ENCODE peak calls at places on chromosome 16, in five cellular contexts. W is left ventricle myocardium superior, C is heart right ventricle, J is B cell, O is psoas muscle. U is an unnamed sample.

GRCh38 chr16:27326738-27327585 is 13.2 kb downstream of the IL4R start:
- DNase-seq in O (peak), C (peak), J (no peak), W (peak), U (no peak)

GRCh38 chr16:13645525-13645924 is 274.4 kb upstream of the ERCC4 start:
- DNase-seq in O (no peak), W (no peak), J (no peak), C (no peak), U (no peak)

GRCh38 chr16:15482068-15482747 is 47.8 kb downstream of the BMERB1 start:
- DNase-seq in C (no peak), W (no peak), O (peak), J (no peak), U (no peak)

GRCh38 chr16:86101135-86101911 is 202.4 kb downstream of the IRF8 start:
- DNase-seq in O (no peak), W (no peak), J (no peak), C (no peak), U (no peak)

GRCh38 chr16:85151603-85152413 is 39.5 kb upstream of the CIBAR2 start:
- DNase-seq in O (peak), C (peak), J (no peak), W (peak), U (no peak)

GRCh38 chr16:82061861-82062525 is 26.9 kb downstream of the HSD17B2 start:
- DNase-seq in C (no peak), J (peak), O (no peak), W (no peak), U (no peak)

GRCh38 chr16:29820271-29820701 is at the start of gene MVP:
- DNase-seq in J (peak), O (peak), C (peak), W (peak), U (no peak)

GRCh38 chr16:72256398-72257048 is 84.6 kb upstream of the PMFBP1 start:
- DNase-seq in C (no peak), W (no peak), O (no peak), J (no peak), U (no peak)

GRCh38 chr16:2090819-2091721 is 43.3 kb downstream of the TSC2 start:
- DNase-seq in O (peak), C (peak), J (peak), W (peak), U (no peak)

GRCh38 chr16:3797904-3798811 is 80.8 kb upstream of the TRAP1 start:
- DNase-seq in O (no peak), J (no peak), W (no peak), C (no peak), U (no peak)

GRCh38 chr16:85123891-85124635 is 11.8 kb upstream of the CIBAR2 start:
- DNase-seq in C (peak), W (peak), J (no peak), O (peak), U (no peak)

GRCh38 chr16:73433493-73434307 is 385.8 kb upstream of the ZFHX3 start:
- DNase-seq in J (no peak), O (no peak), C (no peak), W (no peak), U (peak)

GRCh38 chr16:48409839-48410610 is 24.8 kb upstream of the SIAH1 start:
- DNase-seq in W (no peak), O (no peak), C (no peak), J (no peak), U (no peak)

GRCh38 chr16:70576431-70577255 is 53.0 kb downstream of the SF3B3 start:
- DNase-seq in C (no peak), J (no peak), O (no peak), W (no peak), U (no peak)

GRCh38 chr16:48609453-48610023 is 442 bp downstream of the N4BP1 start:
- DNase-seq in C (peak), W (peak), O (peak), J (peak), U (no peak)

GRCh38 chr16:67349172-67349571 is 22.6 kb downstream of the LRRC36 start:
- DNase-seq in C (no peak), J (peak), W (no peak), O (no peak), U (no peak)

GRCh38 chr16:50213939-50214519 is 52.3 kb upstream of the ADCY7 start:
- DNase-seq in O (no peak), W (no peak), C (no peak), J (peak), U (no peak)

GRCh38 chr16:56365552-56365951 is 59.8 kb downstream of the AMFR start:
- DNase-seq in O (no peak), W (no peak), C (no peak), J (no peak), U (no peak)

GRCh38 chr16:4264546-4264945 is 8.3 kb downstream of the TFAP4 start:
- DNase-seq in C (no peak), O (no peak), W (no peak), J (no peak), U (no peak)

GRCh38 chr16:87186440-87186839 is 130.8 kb downstream of the C16orf95 start:
- DNase-seq in W (no peak), O (no peak), J (no peak), C (no peak), U (no peak)

GRCh38 chr16:65838001-65838400 is 528.5 kb upstream of the CDH5 start:
- DNase-seq in W (no peak), C (no peak), O (no peak), J (no peak), U (no peak)

GRCh38 chr16:63422633-63423032 is 1386.4 kb upstream of the CDH8 start:
- DNase-seq in O (no peak), C (no peak), J (no peak), W (no peak), U (no peak)

GRCh38 chr16:51641191-51641765 is 490.2 kb upstream of the SALL1 start:
- DNase-seq in W (no peak), C (no peak), J (no peak), O (no peak), U (no peak)

GRCh38 chr16:72794986-72795385 is 252.9 kb downstream of the ZFHX3 start:
- DNase-seq in O (no peak), W (no peak), C (no peak), J (no peak), U (no peak)